ENCODE peak calls at places on chromosomes 7 and 10, in ten cellular contexts. F is SJSA1; A is CD8-positive, alpha-beta T cell; K is OCI-M1; T is KG1; R is NCI-H1092 treated with DMSO at 0.1 percent for 48 hours; W is foreskin melanocyte; C is AG08396; E is brain microvascular endothelial cell; G is SW480. M is an unnamed sample.

GRCh38 chr7:138257459-138258193 is 181.4 kb downstream of the AKR1D1 start:
- DNase-seq in F (no peak), A (no peak), K (peak; percentile 95), T (no peak), R (no peak), W (peak; percentile 37), C (no peak), E (peak; percentile 91), G (no peak), M (no peak)

GRCh38 chr7:36408589-36408988 is 18.9 kb downstream of the ANLN start:
- DNase-seq in F (no peak), A (no peak), K (no peak), T (no peak), R (no peak), W (peak; percentile 64), C (no peak), E (no peak), G (no peak), M (no peak)

GRCh38 chr7:150410131-150410530 is 31.0 kb downstream of the ZNF775 start:
- DNase-seq in F (no peak), A (no peak), K (no peak), T (no peak), R (no peak), W (no peak), C (no peak), E (no peak), G (no peak), M (no peak)

GRCh38 chr10:119575506-119575905 is 21.3 kb downstream of the TIAL1 start:
- DNase-seq in F (no peak), A (peak; percentile 27), K (no peak), T (no peak), R (no peak), W (no peak), C (peak; percentile 46), E (peak; percentile 7), G (no peak), M (no peak)

GRCh38 chr10:34523017-34523767 is 291.9 kb downstream of the PARD3 start:
- DNase-seq in F (no peak), A (no peak), K (no peak), T (no peak), R (no peak), W (no peak), C (no peak), E (peak; percentile 84), G (no peak), M (no peak)

GRCh38 chr7:156665101-156665500 is 24.5 kb downstream of the RNF32 start:
- DNase-seq in F (no peak), A (no peak), K (no peak), T (no peak), R (no peak), W (no peak), C (no peak), E (peak; percentile 16), G (no peak), M (no peak)

GRCh38 chr10:73209705-73210104 is 37.4 kb downstream of the DNAJC9 start:
- DNase-seq in F (no peak), A (no peak), K (no peak), T (no peak), R (no peak), W (peak; percentile 84), C (peak; percentile 36), E (peak; percentile 25), G (no peak), M (no peak)

GRCh38 chr7:31065021-31065593 is 13.0 kb downstream of the ADCYAP1R1 start:
- DNase-seq in F (no peak), A (no peak), K (no peak), T (no peak), R (no peak), W (no peak), C (no peak), E (no peak), G (no peak), M (no peak)

GRCh38 chr7:101686030-101686429 is 56.9 kb upstream of the MYL10 start:
- DNase-seq in F (peak; percentile 53), A (no peak), K (no peak), T (no peak), R (no peak), W (no peak), C (no peak), E (no peak), G (no peak), M (no peak)

GRCh38 chr10:57818522-57818921 is 449.2 kb downstream of the IPMK start:
- DNase-seq in F (no peak), A (no peak), K (no peak), T (no peak), R (no peak), W (no peak), C (no peak), E (no peak), G (no peak), M (no peak)

GRCh38 chr10:100043796-100044195 is 34.0 kb upstream of the DNMBP start:
- DNase-seq in F (no peak), A (no peak), K (no peak), T (no peak), R (no peak), W (peak; percentile 16), C (no peak), E (peak; percentile 45), G (peak; percentile 48), M (no peak)

GRCh38 chr7:11757153-11757552 is 74.8 kb downstream of the THSD7A start:
- DNase-seq in F (no peak), A (no peak), K (peak; percentile 23), T (no peak), R (no peak), W (no peak), C (no peak), E (no peak), G (no peak), M (no peak)

GRCh38 chr7:132504071-132504470 is 72.2 kb downstream of the PLXNA4 start:
- DNase-seq in F (no peak), A (no peak), K (no peak), T (no peak), R (no peak), W (no peak), C (no peak), E (no peak), G (no peak), M (no peak)

GRCh38 chr7:15571303-15571878 is 9.6 kb upstream of the AGMO start:
- DNase-seq in F (no peak), A (no peak), K (no peak), T (no peak), R (no peak), W (no peak), C (no peak), E (peak; percentile 60), G (no peak), M (no peak)

GRCh38 chr7:124701955-124702354 is 63.6 kb downstream of the GPR37 start:
- DNase-seq in F (no peak), A (no peak), K (no peak), T (no peak), R (no peak), W (peak; percentile 69), C (no peak), E (no peak), G (no peak), M (no peak)

GRCh38 chr7:250523-250922 is 39.4 kb upstream of the FOXL3 start:
- DNase-seq in F (no peak), A (no peak), K (no peak), T (no peak), R (no peak), W (no peak), C (no peak), E (no peak), G (no peak), M (no peak)

GRCh38 chr7:4271716-4272015 is 410.4 kb upstream of the FOXK1 start:
- DNase-seq in F (no peak), A (no peak), K (no peak), T (no peak), R (no peak), W (no peak), C (no peak), E (no peak), G (no peak), M (no peak)

GRCh38 chr7:73918926-73919693 is 58.2 kb downstream of the TMEM270 start:
- DNase-seq in F (no peak), A (no peak), K (no peak), T (no peak), R (no peak), W (no peak), C (no peak), E (no peak), G (no peak), M (no peak)

GRCh38 chr10:17409170-17409733 is 45.1 kb downstream of the ST8SIA6 start:
- DNase-seq in F (no peak), A (no peak), K (peak; percentile 83), T (no peak), R (no peak), W (no peak), C (peak; percentile 9), E (no peak), G (peak; percentile 13), M (no peak)

GRCh38 chr10:93096901-93097300 is 23.2 kb downstream of the CYP26A1 start:
- DNase-seq in F (peak; percentile 25), A (no peak), K (no peak), T (no peak), R (no peak), W (no peak), C (no peak), E (no peak), G (no peak), M (no peak)

M was measured in NCI-H2227 treated with DMSO at 0.1 percent for 48 hours.